ENCODE peak calls at places on chromosomes 7 and 10, in six cellular contexts. M is OCI-LY7, T is neural crest cell, E is AG04450, F is choroid plexus epithelial cell, V is omental fat pad. Q is an unnamed sample.

GRCh38 chr10:127939786-127940330 is 33.0 kb downstream of the PTPRE start:
- DNase-seq in M (no peak), T (no peak), E (no peak), F (no peak), V (no peak), Q (no peak)

GRCh38 chr10:33211123-33211878 is 123.2 kb downstream of the NRP1 start:
- DNase-seq in M (no peak), T (no peak), E (peak), F (peak), V (no peak), Q (no peak)

GRCh38 chr7:2213551-2214215 is 19.1 kb downstream of the MAD1L1 start:
- DNase-seq in M (no peak), T (no peak), E (no peak), F (no peak), V (no peak), Q (no peak)

GRCh38 chr7:152107945-152108344 is 82.5 kb downstream of the GALNT11 start:
- DNase-seq in M (no peak), T (no peak), E (no peak), F (no peak), V (no peak), Q (no peak)

GRCh38 chr10:28980264-28980663 is 302.9 kb downstream of the BAMBI start:
- DNase-seq in M (no peak), T (no peak), E (no peak), F (no peak), V (no peak), Q (no peak)

GRCh38 chr7:45920543-45921380 is at the start of gene IGFBP3:
- DNase-seq in M (no peak), T (peak), E (no peak), F (peak), V (no peak), Q (no peak)

GRCh38 chr7:96414931-96415292 is 93.0 kb upstream of the SLC25A13 start:
- DNase-seq in M (peak), T (peak), E (no peak), F (peak), V (no peak), Q (peak)

GRCh38 chr7:32472015-32472414 is 18.2 kb downstream of the LSM5 start:
- DNase-seq in M (no peak), T (no peak), E (no peak), F (no peak), V (no peak), Q (no peak)

GRCh38 chr10:77784856-77785255 is 141.7 kb downstream of the DLG5 start:
- DNase-seq in M (no peak), T (no peak), E (peak), F (peak), V (no peak), Q (no peak)

GRCh38 chr7:67821116-67821515 is 824.5 kb downstream of the TYW1 start:
- DNase-seq in M (no peak), T (no peak), E (no peak), F (no peak), V (no peak), Q (no peak)

GRCh38 chr7:43756368-43757072 is 2.0 kb upstream of the BLVRA start:
- DNase-seq in M (no peak), T (no peak), E (peak), F (peak), V (no peak), Q (no peak)

GRCh38 chr7:122038904-122039303 is 105.1 kb downstream of the AASS start:
- DNase-seq in M (no peak), T (no peak), E (no peak), F (peak), V (no peak), Q (no peak)

DNA sequence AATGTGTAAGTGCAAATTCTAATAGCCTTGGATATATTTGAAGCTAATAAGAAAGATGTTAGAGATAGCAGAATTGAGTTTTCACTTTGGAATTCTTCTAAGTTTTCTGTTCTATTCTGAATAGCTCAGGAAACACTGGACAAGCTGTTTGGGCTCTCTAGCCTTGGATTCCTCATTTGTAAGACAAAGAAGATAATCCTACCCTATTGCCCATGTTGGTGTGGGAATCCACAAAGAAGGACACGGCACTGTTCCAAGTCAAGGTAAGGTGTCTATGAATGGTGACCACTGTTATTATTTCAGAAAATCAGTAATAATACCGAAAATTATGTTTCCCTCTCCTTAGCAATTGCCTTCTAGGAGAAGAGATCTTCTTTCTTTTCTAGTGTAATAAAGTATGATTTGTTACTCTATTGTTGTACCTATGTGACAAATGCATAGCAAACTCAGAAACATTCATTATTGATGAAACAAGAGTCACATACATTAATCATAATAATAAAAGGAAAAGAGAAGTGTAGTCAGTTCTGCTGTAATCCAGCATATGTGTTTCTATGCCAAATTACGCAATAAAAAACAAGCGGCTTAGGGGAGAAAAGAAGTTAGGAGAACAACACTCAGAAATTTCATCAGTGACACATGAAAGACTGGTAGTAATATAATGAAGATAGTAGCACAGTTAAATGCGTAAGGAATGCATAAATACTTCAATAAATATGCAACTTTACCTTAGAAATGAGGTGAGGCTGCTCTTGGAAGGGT is 1012.3 kb upstream of the PHF14 start:
- DNase-seq in M (no peak), T (no peak), E (no peak), F (no peak), V (no peak), Q (no peak)
- TF ChIP-seq CTCF in M (no peak), T (no peak), E (no peak), F (no peak), V (no peak), Q (no peak)

DNA sequence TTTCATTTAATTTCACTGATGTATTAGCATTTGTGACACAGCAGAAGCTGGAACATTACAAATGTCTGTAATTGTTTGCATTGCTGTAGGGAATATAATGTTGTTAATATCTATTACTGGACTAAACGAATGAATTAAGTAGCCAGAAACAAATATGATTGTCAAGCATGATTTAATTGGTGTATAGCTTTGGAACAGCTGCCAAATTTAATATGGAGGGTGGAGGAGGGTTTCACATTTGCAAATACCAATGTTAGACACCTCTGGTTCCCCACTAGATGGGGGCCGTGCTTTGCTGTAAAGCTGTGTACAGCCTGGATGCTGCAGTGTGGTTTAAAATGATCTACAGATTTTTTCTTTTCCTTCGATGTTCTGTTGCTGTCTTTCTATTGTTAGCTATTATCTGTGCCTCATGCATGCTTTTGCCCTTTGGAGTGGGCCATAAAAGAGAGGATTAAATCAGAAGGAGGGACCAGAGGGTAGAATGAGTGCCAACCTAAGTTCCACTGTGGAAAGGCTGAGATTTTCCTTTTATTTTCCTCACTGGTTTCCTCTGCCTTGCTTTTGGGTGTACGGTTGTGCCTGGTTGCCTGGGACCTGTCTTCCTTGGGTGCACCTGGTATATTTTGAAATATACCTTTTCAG is 23.1 kb downstream of the DNAJB9 start:
- DNase-seq in M (peak), T (no peak), E (no peak), F (peak), V (no peak), Q (no peak)
- TF ChIP-seq CTCF in M (peak), T (peak), E (peak), F (peak), V (no peak), Q (no peak)

GRCh38 chr10:11357361-11357760 is 254.1 kb downstream of the USP6NL start:
- DNase-seq in M (no peak), T (no peak), E (no peak), F (no peak), V (no peak), Q (no peak)
- TF ChIP-seq CTCF in M (no peak), T (no peak), E (no peak), F (no peak), V (no peak), Q (no peak)

DNA sequence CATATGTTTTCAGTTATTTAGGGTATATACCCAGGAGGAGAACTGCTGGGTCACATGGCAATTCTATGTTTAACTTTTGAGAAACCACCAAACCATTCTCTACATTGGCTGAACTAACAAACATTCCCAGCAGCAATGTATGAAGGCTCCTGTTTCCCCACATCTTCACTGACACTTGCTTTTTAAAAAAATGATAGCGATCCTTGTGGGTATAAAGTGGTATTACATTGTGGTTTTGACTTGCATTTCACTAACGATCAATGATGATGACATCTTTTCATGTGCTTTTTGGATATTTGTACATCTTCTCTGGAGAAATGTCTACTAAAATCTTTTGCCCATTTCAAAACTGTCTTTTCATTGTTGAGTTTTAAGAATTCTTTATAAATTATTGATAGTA is 51.2 kb upstream of the ANAPC16 start:
- DNase-seq in M (no peak), T (no peak), E (no peak), F (peak), V (no peak), Q (no peak)
- TF ChIP-seq CTCF in M (peak), T (no peak), E (peak), F (no peak), V (no peak), Q (no peak)

GRCh38 chr7:75969182-75969581 is 25.2 kb downstream of the TMEM120A start:
- DNase-seq in M (no peak), T (no peak), E (no peak), F (no peak), V (no peak), Q (no peak)

GRCh38 chr7:75971309-75971960 is 23.0 kb downstream of the TMEM120A start:
- DNase-seq in M (no peak), T (no peak), E (no peak), F (no peak), V (no peak), Q (no peak)

GRCh38 chr7:75968561-75969001 is 25.8 kb downstream of the TMEM120A start:
- DNase-seq in M (no peak), T (no peak), E (no peak), F (no peak), V (no peak), Q (no peak)

GRCh38 chr7:75969704-75970498 is 24.5 kb downstream of the TMEM120A start:
- DNase-seq in M (no peak), T (no peak), E (no peak), F (no peak), V (no peak), Q (no peak)

DNA sequence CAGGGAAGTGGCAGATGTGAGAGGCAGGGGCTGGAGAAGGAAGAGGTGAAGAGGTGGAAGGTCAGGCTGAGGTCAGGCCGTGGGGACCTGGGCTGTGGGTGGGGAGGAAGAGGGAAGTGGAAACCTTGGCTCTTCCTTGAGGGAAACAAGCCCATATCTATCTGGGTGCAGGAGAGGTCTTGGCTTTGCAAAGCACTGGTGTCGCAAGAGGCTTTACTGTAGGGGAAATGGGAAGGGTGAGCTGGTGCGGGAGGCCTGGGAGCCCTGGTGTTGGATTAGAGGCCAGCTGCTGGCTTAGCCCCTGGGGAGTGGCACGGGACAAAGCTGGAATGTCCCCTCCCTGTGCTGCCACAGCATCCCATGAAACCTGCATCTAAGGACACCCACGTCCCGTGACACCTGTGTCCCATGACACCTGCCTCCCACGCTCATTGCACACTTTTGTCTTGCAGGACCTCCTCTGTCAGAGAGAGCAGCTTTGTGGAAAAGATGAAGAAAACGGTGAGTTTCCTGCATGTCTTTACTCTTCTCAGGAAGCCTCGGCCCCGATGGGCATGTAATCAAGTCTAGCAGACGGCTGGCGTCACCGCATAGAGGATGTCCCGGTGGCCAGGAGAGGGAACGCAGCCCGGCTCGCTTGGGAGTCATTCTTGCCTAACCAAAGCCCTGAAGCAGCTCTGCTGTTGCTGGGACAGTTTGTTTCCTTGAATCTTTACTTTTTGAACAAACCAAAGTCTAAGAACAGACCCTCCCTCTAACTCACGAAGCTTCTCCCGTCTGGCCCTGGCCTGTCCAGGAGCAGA is 22.2 kb downstream of the TMEM120A start:
- DNase-seq in M (no peak), T (no peak), E (no peak), F (no peak), V (no peak), Q (no peak)
- TF ChIP-seq CTCF in M (no peak), T (peak), E (peak), F (peak), V (no peak), Q (no peak)

DNA sequence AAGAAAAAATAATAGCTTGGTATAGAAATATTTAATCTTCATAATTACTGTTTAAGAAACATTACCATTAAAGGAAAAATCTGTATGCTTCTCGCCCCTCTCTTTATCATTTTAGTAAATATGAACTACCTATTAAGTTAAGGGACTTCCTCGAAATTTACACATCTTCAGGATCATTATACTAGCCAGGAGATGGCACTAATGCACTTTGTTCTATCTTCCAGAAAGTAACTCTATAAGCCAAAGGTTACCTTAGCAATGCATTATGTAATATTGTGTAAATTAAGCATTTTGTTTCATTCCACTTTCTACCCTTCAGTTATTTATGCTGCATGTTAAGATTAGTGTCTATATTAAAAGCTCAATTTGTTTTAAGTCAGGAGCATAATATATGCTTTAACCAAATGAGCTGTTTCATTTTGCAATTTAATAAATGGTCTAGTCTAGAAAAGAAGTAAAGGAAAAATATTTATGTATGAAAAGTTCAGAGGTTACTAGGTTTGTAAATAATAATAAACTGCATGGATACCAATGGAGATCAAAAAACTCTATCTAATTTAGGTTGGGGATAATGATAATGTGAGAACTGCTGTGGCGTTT is 128.4 kb downstream of the ANKRD7 start:
- DNase-seq in M (peak), T (no peak), E (no peak), F (peak), V (no peak), Q (no peak)
- TF ChIP-seq CTCF in M (peak), T (peak), E (no peak), F (no peak), V (no peak), Q (no peak)

GRCh38 chr10:70260259-70260658 is 23.5 kb downstream of the NPFFR1 start:
- DNase-seq in M (no peak), T (no peak), E (no peak), F (no peak), V (no peak), Q (no peak)
- TF ChIP-seq CTCF in M (no peak), T (no peak), E (no peak), F (peak), V (no peak), Q (no peak)

GRCh38 chr10:72925951-72926465 is 28.6 kb downstream of the PLA2G12B start:
- DNase-seq in M (no peak), T (no peak), E (no peak), F (no peak), V (no peak), Q (no peak)
- TF ChIP-seq CTCF in M (no peak), T (no peak), E (no peak), F (no peak), V (no peak), Q (no peak)

DNA sequence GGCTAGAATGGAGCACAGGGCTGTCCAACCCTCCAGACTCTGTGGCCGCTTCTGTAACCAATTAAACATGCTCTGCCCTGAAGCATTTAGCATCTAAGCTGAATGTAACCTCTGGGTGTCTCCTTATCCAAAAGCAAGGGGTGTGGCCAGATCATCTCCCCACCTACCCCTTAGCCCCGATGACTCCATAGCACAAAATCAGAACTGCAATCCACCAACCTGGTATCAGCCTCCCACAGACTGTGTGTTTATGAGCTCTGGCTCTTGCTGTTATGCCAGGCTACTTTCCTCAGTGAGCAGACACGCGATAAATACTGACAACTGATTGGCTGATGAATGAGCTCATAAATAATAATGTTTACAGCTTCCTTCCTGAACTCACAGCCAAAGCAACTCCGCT is 3.2 kb downstream of the FRMD4A start:
- DNase-seq in M (no peak), T (no peak), E (no peak), F (no peak), V (no peak), Q (no peak)
- TF ChIP-seq CTCF in M (no peak), T (no peak), E (no peak), F (no peak), V (no peak), Q (no peak)